ENCODE peak calls at places on chromosomes 7 and 10, in ten cellular contexts. G is tibial artery; Z is lower lobe of right lung; M is CD8-positive, alpha-beta T cell; O is heart right ventricle; H is body of pancreas; E is H1; A is pancreas; R is BJ; T is heart left ventricle. F is an unnamed sample. For H3K36me3, the result is how much of the 10 kb centered on the place peaks cover.

GRCh38 chr10:59674211-59674836 is 35.3 kb downstream of the SLC16A9 start:
- DNase-seq in E (no peak), M (no peak), A (no peak), Z (no peak), R (peak), H (no peak), T (no peak), O (no peak), G (no peak), F (no peak)

GRCh38 chr7:50864694-50865093 is 82.0 kb upstream of the GRB10 start:
- DNase-seq in A (no peak), G (no peak), T (no peak), M (no peak), H (no peak), E (no peak), O (no peak), R (no peak), Z (no peak), F (no peak)

GRCh38 chr7:31814187-31814586 is 127.2 kb downstream of the PPP1R17 start:
- DNase-seq in O (no peak), Z (no peak), R (no peak), E (no peak), G (no peak), M (no peak), T (no peak), H (peak), A (no peak), F (no peak)

GRCh38 chr7:84913731-84914130 is 273.1 kb downstream of the SEMA3D start:
- DNase-seq in M (no peak), O (no peak), A (no peak), G (no peak), H (no peak), E (no peak), R (peak), Z (no peak), T (no peak), F (no peak)

GRCh38 chr7:102260856-102261255 is 25.8 kb upstream of the SH2B2 start:
- DNase-seq in R (no peak), Z (no peak), E (no peak), G (no peak), O (peak), T (peak), A (peak), H (no peak), M (no peak), F (no peak)

GRCh38 chr7:80783688-80784327 is 135.0 kb downstream of the SEMA3C start:
- DNase-seq in H (no peak), T (no peak), R (no peak), G (no peak), A (no peak), E (no peak), M (no peak), O (no peak), Z (no peak), F (no peak)

GRCh38 chr10:76036962-76037361 is 605.5 kb downstream of the LRMDA start:
- DNase-seq in A (no peak), R (no peak), M (no peak), G (no peak), T (no peak), O (no peak), H (no peak), Z (no peak), E (no peak), F (no peak)

GRCh38 chr7:123674399-123675091 is 18.9 kb downstream of the LMOD2 start:
- DNase-seq in T (no peak), M (no peak), E (no peak), G (no peak), H (no peak), A (no peak), R (peak), O (no peak), Z (no peak), F (no peak)

GRCh38 chr10:30441974-30442606 is 8.1 kb downstream of the MAP3K8 start:
- DNase-seq in O (no peak), T (no peak), M (no peak), Z (no peak), G (no peak), H (no peak), A (no peak), R (no peak), E (no peak), F (no peak)

GRCh38 chr7:77403957-77404356 is 12.2 kb downstream of the GSAP start:
- DNase-seq in H (peak), O (no peak), Z (peak), A (no peak), T (no peak), E (no peak), R (no peak), M (no peak), G (no peak), F (no peak)

GRCh38 chr7:34034728-34035127 is 129.4 kb downstream of the BMPER start:
- DNase-seq in E (no peak), M (no peak), G (no peak), T (no peak), O (no peak), Z (no peak), R (no peak), A (no peak), H (no peak), F (no peak)

GRCh38 chr7:157907091-157907490 is 570.3 kb downstream of the DNAJB6 start:
- DNase-seq in T (no peak), E (no peak), Z (no peak), R (no peak), O (no peak), M (no peak), H (no peak), A (no peak), G (peak), F (no peak)

GRCh38 chr10:25758041-25758457 is 176.0 kb upstream of the MYO3A start:
- DNase-seq in H (no peak), R (no peak), T (no peak), Z (no peak), O (no peak), M (no peak), A (no peak), E (no peak), G (no peak), F (no peak)
- TF ChIP-seq CTCF in H (peak), R (no peak), T (peak), Z (peak), O (peak), M (no peak), A (peak), E (peak), G (peak), F (peak)

DNA sequence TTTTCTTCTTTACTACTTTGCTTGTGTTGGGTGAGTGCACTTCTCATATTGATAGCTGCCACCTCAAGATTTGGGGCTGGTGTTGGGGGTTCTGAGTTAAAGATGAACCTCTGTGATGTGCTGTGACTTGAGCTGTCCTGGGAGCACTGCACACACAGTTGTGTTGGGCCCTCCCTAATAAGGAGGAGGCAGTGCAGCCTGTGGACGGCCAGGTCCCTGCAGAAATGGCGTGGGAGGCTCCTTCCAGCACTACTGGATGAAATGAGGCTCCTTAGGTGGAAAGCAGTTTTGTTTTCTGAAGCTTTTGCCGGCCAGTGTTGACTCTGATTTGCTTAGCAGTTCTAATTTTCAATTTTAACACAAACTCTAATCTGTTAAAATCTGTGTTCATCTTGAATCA is 44.0 kb downstream of the WDR37 start:
- DNase-seq in G (no peak), Z (no peak), E (no peak), O (no peak), T (no peak), A (no peak), H (no peak), R (no peak), M (no peak), F (no peak)
- H3K36me3 ChIP-seq in G (under half), Z (half or more), E (under half), O (under half), T (half or more), A (under half), H (under half), R (under half), M (under half), F (under half)

GRCh38 chr10:14571866-14572507 is 202.7 kb downstream of the FAM107B start:
- DNase-seq in A (no peak), E (no peak), T (no peak), H (peak), R (no peak), Z (peak), G (peak), O (no peak), M (peak), F (no peak)
- H3K4me3 ChIP-seq in A (peak), E (no peak), T (no peak), H (no peak), R (no peak), Z (peak), G (no peak), O (no peak), M (peak), F (no peak)

DNA sequence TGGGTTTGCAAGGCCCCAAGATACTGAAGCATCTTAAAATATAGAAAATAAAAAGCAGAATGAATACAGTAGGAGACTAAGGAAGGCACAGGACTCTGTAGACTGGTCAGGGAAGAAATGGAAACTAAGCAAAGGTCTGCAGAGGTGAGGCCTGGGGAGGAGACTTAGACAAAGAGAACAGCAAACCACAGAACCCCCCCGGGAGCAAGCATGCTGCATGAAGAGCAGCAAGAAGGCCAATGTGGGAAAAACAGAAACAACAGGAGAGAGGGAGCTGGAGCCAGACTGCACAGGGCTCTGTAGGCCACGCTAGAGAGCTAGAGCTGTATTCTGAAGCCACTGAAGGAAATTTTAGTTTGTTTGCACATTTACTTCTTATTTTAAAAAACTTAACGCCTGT is 45.7 kb upstream of the ARID5B start:
- DNase-seq in E (no peak), A (no peak), M (no peak), T (no peak), Z (no peak), R (no peak), O (no peak), G (no peak), H (no peak), F (no peak)
- TF ChIP-seq CTCF in E (no peak), A (no peak), M (no peak), T (no peak), Z (no peak), R (no peak), O (no peak), G (no peak), H (no peak), F (no peak)

GRCh38 chr7:55080000-55080629 is 61.3 kb downstream of the EGFR start:
- DNase-seq in T (no peak), R (no peak), O (no peak), M (no peak), A (no peak), E (no peak), H (no peak), Z (no peak), G (no peak), F (no peak)
- H3K36me3 ChIP-seq in T (under half), R (under half), O (under half), M (under half), A (under half), E (under half), H (under half), Z (under half), G (under half), F (under half)

GRCh38 chr7:44985033-44985695 is 6.3 kb upstream of the MYO1G start:
- DNase-seq in R (no peak), E (no peak), O (no peak), A (no peak), H (no peak), G (no peak), M (no peak), Z (no peak), T (no peak), F (no peak)
- H3K4me3 ChIP-seq in R (peak), E (peak), O (no peak), A (peak), H (no peak), G (peak), M (peak), Z (peak), T (no peak), F (peak)

DNA sequence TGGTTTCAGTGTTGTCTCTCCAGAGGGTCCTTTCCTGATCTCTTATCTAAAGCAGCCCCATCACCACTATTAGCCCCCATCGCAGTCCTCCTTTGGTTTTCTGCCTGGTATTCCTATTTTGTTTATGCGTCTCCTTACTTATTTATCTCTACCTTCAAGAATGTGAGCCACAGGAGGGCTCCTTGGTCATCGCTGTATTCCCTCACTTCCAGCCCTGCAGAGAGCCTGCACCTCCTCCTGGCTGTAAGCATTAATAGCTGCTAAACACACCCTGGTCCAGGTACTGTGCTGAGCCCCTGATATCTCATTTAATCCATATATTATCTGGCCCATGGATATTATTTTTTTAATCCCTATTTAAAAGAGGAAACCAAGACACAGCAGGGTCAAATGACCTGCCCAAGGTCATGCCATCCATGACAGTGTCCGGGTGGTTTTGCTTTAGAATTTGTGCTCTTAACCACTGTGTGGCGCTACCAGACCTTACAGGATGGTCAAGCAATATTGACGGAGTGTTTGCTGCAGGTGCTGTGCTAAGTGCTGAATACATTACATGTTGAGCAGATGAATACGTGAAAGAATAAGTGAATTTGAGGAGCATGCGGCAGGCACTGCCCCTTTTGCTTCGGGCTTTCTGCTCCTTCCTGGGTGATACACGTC is 227.2 kb downstream of the ADAM12 start:
- DNase-seq in G (no peak), R (no peak), T (no peak), Z (no peak), H (no peak), E (no peak), M (no peak), A (no peak), O (no peak), F (no peak)
- TF ChIP-seq CTCF in G (no peak), R (peak), T (no peak), Z (peak), H (no peak), E (peak), M (no peak), A (no peak), O (no peak), F (no peak)

DNA sequence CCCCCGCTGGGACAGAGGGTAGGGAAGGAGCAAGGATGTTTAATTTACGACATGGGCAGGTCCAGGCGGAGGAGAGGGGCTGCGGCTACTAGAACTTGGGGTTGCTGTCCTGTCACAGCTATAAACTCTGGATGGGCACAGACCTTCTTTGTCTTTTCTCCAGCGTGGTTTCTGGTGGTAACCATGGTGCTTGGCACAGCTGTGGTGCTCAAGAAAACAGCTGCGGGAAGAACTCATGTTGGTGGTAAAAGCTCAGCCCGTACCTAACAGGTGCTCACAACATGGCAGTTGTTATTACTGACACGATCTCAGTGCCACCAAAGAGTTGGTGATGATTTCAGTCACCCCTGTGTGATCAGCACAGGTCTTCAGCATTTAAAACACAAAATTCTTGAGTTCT is 13.8 kb downstream of the BAIAP2L1 start:
- DNase-seq in Z (no peak), A (no peak), T (no peak), M (no peak), H (no peak), E (no peak), O (no peak), G (no peak), R (no peak), F (no peak)
- H3K36me3 ChIP-seq in Z (under half), A (under half), T (under half), M (under half), H (under half), E (under half), O (under half), G (under half), R (under half), F (under half)

GRCh38 chr7:30320392-30320791 is 36.0 kb downstream of the ZNRF2 start:
- DNase-seq in H (no peak), O (no peak), G (no peak), M (no peak), R (no peak), A (no peak), Z (no peak), T (no peak), E (no peak), F (no peak)
- H3K4me3 ChIP-seq in H (no peak), O (no peak), G (no peak), M (no peak), R (no peak), A (no peak), Z (no peak), T (no peak), E (no peak), F (no peak)